ENCODE peak calls at places on chromosomes 7 and 10, in six cellular contexts. One of them, this sample, is unnamed.

GRCh38 chr10:49552277-49552676 is 13.4 kb upstream of the ERCC6 start:
- DNase-seq in stomach: no peak
- DNase-seq in transverse colon: no peak
- DNase-seq in upper lobe of left lung: no peak
- DNase-seq in suprapubic skin: no peak
- DNase-seq in A549: no peak
- DNase-seq in this sample: no peak

GRCh38 chr10:78457804-78458483 is 424.3 kb downstream of the RPS24 start:
- DNase-seq in stomach: no peak
- DNase-seq in transverse colon: no peak
- DNase-seq in upper lobe of left lung: no peak
- DNase-seq in suprapubic skin: no peak
- DNase-seq in A549: peak
- DNase-seq in this sample: peak

GRCh38 chr10:75103881-75104686 is 7.4 kb upstream of the SAMD8 start:
- DNase-seq in stomach: no peak
- DNase-seq in transverse colon: no peak
- DNase-seq in upper lobe of left lung: no peak
- DNase-seq in suprapubic skin: peak
- DNase-seq in A549: no peak
- DNase-seq in this sample: peak

GRCh38 chr7:110977127-110977776 is 113.7 kb upstream of the LRRN3 start:
- DNase-seq in stomach: no peak
- DNase-seq in transverse colon: no peak
- DNase-seq in upper lobe of left lung: no peak
- DNase-seq in suprapubic skin: no peak
- DNase-seq in A549: no peak
- DNase-seq in this sample: no peak

GRCh38 chr10:11886138-11886474 is 63.0 kb downstream of the PROSER2 start:
- DNase-seq in stomach: no peak
- DNase-seq in transverse colon: no peak
- DNase-seq in upper lobe of left lung: no peak
- DNase-seq in suprapubic skin: no peak
- DNase-seq in A549: no peak
- DNase-seq in this sample: no peak

GRCh38 chr7:65457705-65458104 is 84.0 kb downstream of the ZNF92 start:
- DNase-seq in stomach: no peak
- DNase-seq in transverse colon: no peak
- DNase-seq in upper lobe of left lung: no peak
- DNase-seq in suprapubic skin: no peak
- DNase-seq in A549: no peak
- DNase-seq in this sample: no peak

GRCh38 chr7:91082038-91082437 is 182.2 kb upstream of the FZD1 start:
- DNase-seq in stomach: no peak
- DNase-seq in transverse colon: no peak
- DNase-seq in upper lobe of left lung: no peak
- DNase-seq in suprapubic skin: no peak
- DNase-seq in A549: no peak
- DNase-seq in this sample: no peak

GRCh38 chr10:13990918-13991317 is 339.8 kb downstream of the FRMD4A start:
- DNase-seq in stomach: peak
- DNase-seq in transverse colon: no peak
- DNase-seq in upper lobe of left lung: no peak
- DNase-seq in suprapubic skin: no peak
- DNase-seq in A549: no peak
- DNase-seq in this sample: no peak

GRCh38 chr10:96705134-96705533 is 15.2 kb downstream of the PIK3AP1 start:
- DNase-seq in stomach: no peak
- DNase-seq in transverse colon: no peak
- DNase-seq in upper lobe of left lung: no peak
- DNase-seq in suprapubic skin: no peak
- DNase-seq in A549: no peak
- DNase-seq in this sample: no peak

GRCh38 chr7:150897502-150898474 is 45.5 kb downstream of the AOC1 start:
- DNase-seq in stomach: no peak
- DNase-seq in transverse colon: peak
- DNase-seq in upper lobe of left lung: no peak
- DNase-seq in suprapubic skin: no peak
- DNase-seq in A549: no peak
- DNase-seq in this sample: no peak

GRCh38 chr10:12521423-12521822 is 172.1 kb downstream of the CAMK1D start:
- DNase-seq in stomach: no peak
- DNase-seq in transverse colon: no peak
- DNase-seq in upper lobe of left lung: no peak
- DNase-seq in suprapubic skin: no peak
- DNase-seq in A549: no peak
- DNase-seq in this sample: no peak

GRCh38 chr7:24668922-24669635 is 88.2 kb downstream of the GSDME start:
- DNase-seq in stomach: no peak
- DNase-seq in transverse colon: peak
- DNase-seq in upper lobe of left lung: no peak
- DNase-seq in suprapubic skin: no peak
- DNase-seq in A549: no peak
- DNase-seq in this sample: no peak

GRCh38 chr10:48478980-48479811 is 125.7 kb downstream of the ARHGAP22 start:
- DNase-seq in stomach: peak
- DNase-seq in transverse colon: no peak
- DNase-seq in upper lobe of left lung: no peak
- DNase-seq in suprapubic skin: no peak
- DNase-seq in A549: no peak
- DNase-seq in this sample: peak

GRCh38 chr7:155340721-155341120 is 43.0 kb downstream of the INSIG1 start:
- DNase-seq in stomach: no peak
- DNase-seq in transverse colon: no peak
- DNase-seq in upper lobe of left lung: no peak
- DNase-seq in suprapubic skin: no peak
- DNase-seq in A549: no peak
- DNase-seq in this sample: no peak

GRCh38 chr10:4256971-4257370 is 472.0 kb upstream of the KLF6 start:
- DNase-seq in stomach: no peak
- DNase-seq in transverse colon: no peak
- DNase-seq in upper lobe of left lung: no peak
- DNase-seq in suprapubic skin: no peak
- DNase-seq in A549: no peak
- DNase-seq in this sample: no peak

GRCh38 chr7:135388616-135389015 is 121.3 kb downstream of the CNOT4 start:
- DNase-seq in stomach: no peak
- DNase-seq in transverse colon: no peak
- DNase-seq in upper lobe of left lung: no peak
- DNase-seq in suprapubic skin: no peak
- DNase-seq in A549: no peak
- DNase-seq in this sample: no peak

GRCh38 chr10:103751696-103752287 is 103.6 kb downstream of the SH3PXD2A start:
- DNase-seq in stomach: no peak
- DNase-seq in transverse colon: no peak
- DNase-seq in upper lobe of left lung: no peak
- DNase-seq in suprapubic skin: no peak
- DNase-seq in A549: no peak
- DNase-seq in this sample: no peak

GRCh38 chr10:80290474-80291220 is 1.2 kb upstream of the MAT1A start:
- DNase-seq in stomach: no peak
- DNase-seq in transverse colon: no peak
- DNase-seq in upper lobe of left lung: no peak
- DNase-seq in suprapubic skin: no peak
- DNase-seq in A549: no peak
- DNase-seq in this sample: no peak

GRCh38 chr7:52287698-52288097 is 747.7 kb upstream of the POM121L12 start:
- DNase-seq in stomach: no peak
- DNase-seq in transverse colon: no peak
- DNase-seq in upper lobe of left lung: no peak
- DNase-seq in suprapubic skin: no peak
- DNase-seq in A549: no peak
- DNase-seq in this sample: no peak

GRCh38 chr10:116627386-116627933 is 6.7 kb downstream of the PNLIPRP2 start:
- DNase-seq in stomach: peak
- DNase-seq in transverse colon: peak
- DNase-seq in upper lobe of left lung: no peak
- DNase-seq in suprapubic skin: no peak
- DNase-seq in A549: peak
- DNase-seq in this sample: no peak

GRCh38 chr7:55476852-55477780 is 95.2 kb downstream of the VOPP1 start:
- DNase-seq in stomach: no peak
- DNase-seq in transverse colon: no peak
- DNase-seq in upper lobe of left lung: no peak
- DNase-seq in suprapubic skin: no peak
- DNase-seq in A549: no peak
- DNase-seq in this sample: no peak

GRCh38 chr7:87140271-87140748 is 11.9 kb upstream of the DMTF1 start:
- DNase-seq in stomach: no peak
- DNase-seq in transverse colon: no peak
- DNase-seq in upper lobe of left lung: no peak
- DNase-seq in suprapubic skin: no peak
- DNase-seq in A549: no peak
- DNase-seq in this sample: no peak
- TF ChIP-seq EP300 in stomach: no peak
- TF ChIP-seq EP300 in transverse colon: no peak
- TF ChIP-seq EP300 in upper lobe of left lung: no peak
- TF ChIP-seq EP300 in suprapubic skin: no peak
- TF ChIP-seq EP300 in A549: no peak
- TF ChIP-seq EP300 in this sample: no peak

GRCh38 chr10:110020265-110020664 is 12.5 kb downstream of the ADD3 start:
- DNase-seq in stomach: no peak
- DNase-seq in transverse colon: no peak
- DNase-seq in upper lobe of left lung: no peak
- DNase-seq in suprapubic skin: no peak
- DNase-seq in A549: no peak
- DNase-seq in this sample: no peak

GRCh38 chr10:110013615-110014293 is 6.0 kb downstream of the ADD3 start:
- DNase-seq in stomach: no peak
- DNase-seq in transverse colon: no peak
- DNase-seq in upper lobe of left lung: no peak
- DNase-seq in suprapubic skin: no peak
- DNase-seq in A549: no peak
- DNase-seq in this sample: no peak

GRCh38 chr10:110016957-110017514 is 9.3 kb downstream of the ADD3 start:
- DNase-seq in stomach: no peak
- DNase-seq in transverse colon: no peak
- DNase-seq in upper lobe of left lung: no peak
- DNase-seq in suprapubic skin: no peak
- DNase-seq in A549: no peak
- DNase-seq in this sample: no peak

GRCh38 chr10:110016037-110016436 is 8.3 kb downstream of the ADD3 start:
- DNase-seq in stomach: no peak
- DNase-seq in transverse colon: no peak
- DNase-seq in upper lobe of left lung: no peak
- DNase-seq in suprapubic skin: no peak
- DNase-seq in A549: peak
- DNase-seq in this sample: no peak

GRCh38 chr10:110017940-110018339 is 10.2 kb downstream of the ADD3 start:
- DNase-seq in stomach: no peak
- DNase-seq in transverse colon: no peak
- DNase-seq in upper lobe of left lung: no peak
- DNase-seq in suprapubic skin: no peak
- DNase-seq in A549: no peak
- DNase-seq in this sample: no peak
- TF ChIP-seq EP300 in stomach: no peak
- TF ChIP-seq EP300 in transverse colon: no peak
- TF ChIP-seq EP300 in upper lobe of left lung: no peak
- TF ChIP-seq EP300 in suprapubic skin: no peak
- TF ChIP-seq EP300 in A549: no peak
- TF ChIP-seq EP300 in this sample: no peak

DNA sequence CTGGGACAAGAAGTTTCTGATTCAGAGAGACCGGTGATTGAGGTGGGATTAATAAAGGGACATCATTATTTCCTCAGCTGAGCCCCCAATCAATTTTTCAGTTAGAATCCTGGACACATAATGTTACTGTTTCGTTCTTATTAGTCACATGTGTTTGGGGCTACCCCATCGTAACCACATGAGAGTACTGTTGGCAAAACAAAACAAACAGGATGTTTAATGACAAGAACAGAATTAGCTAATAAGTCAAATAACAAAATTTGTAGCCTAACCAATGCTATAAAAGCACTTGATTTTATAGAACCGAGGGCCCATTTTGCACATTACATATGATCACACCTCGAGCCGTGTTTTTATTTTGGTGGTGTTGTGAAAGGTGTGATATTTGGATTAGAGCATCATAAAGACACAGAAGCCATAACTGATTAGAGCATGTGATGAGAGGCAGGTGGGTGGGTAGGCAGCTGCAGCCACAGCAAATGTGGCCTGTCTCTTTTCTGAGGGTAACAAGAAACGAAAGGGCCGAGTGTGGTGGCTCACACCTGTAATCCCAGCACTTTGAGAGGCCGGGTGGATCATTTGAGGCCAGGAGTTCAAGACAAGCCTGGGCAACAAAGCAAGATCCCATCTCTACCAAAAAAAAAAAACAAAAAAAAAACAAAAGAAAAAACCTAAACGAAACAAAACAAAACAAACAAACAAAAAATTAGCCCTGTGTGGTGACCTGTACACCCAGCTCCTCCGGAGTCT is 1.8 kb upstream of the VWC2 start:
- DNase-seq in stomach: no peak
- DNase-seq in transverse colon: no peak
- DNase-seq in upper lobe of left lung: no peak
- DNase-seq in suprapubic skin: no peak
- DNase-seq in A549: no peak
- DNase-seq in this sample: no peak
- TF ChIP-seq EP300 in stomach: no peak
- TF ChIP-seq EP300 in transverse colon: no peak
- TF ChIP-seq EP300 in upper lobe of left lung: no peak
- TF ChIP-seq EP300 in suprapubic skin: no peak
- TF ChIP-seq EP300 in A549: no peak
- TF ChIP-seq EP300 in this sample: no peak

GRCh38 chr7:46071076-46071475 is 150.0 kb upstream of the IGFBP3 start:
- DNase-seq in stomach: no peak
- DNase-seq in transverse colon: no peak
- DNase-seq in upper lobe of left lung: no peak
- DNase-seq in suprapubic skin: no peak
- DNase-seq in A549: no peak
- DNase-seq in this sample: no peak

GRCh38 chr7:46068159-46068558 is 147.1 kb upstream of the IGFBP3 start:
- DNase-seq in stomach: no peak
- DNase-seq in transverse colon: no peak
- DNase-seq in upper lobe of left lung: no peak
- DNase-seq in suprapubic skin: no peak
- DNase-seq in A549: no peak
- DNase-seq in this sample: no peak

GRCh38 chr7:46076527-46076926 is 155.5 kb upstream of the IGFBP3 start:
- DNase-seq in stomach: no peak
- DNase-seq in transverse colon: no peak
- DNase-seq in upper lobe of left lung: no peak
- DNase-seq in suprapubic skin: no peak
- DNase-seq in A549: no peak
- DNase-seq in this sample: no peak

GRCh38 chr7:46071601-46072000 is 150.5 kb upstream of the IGFBP3 start:
- DNase-seq in stomach: no peak
- DNase-seq in transverse colon: no peak
- DNase-seq in upper lobe of left lung: no peak
- DNase-seq in suprapubic skin: no peak
- DNase-seq in A549: no peak
- DNase-seq in this sample: no peak

DNA sequence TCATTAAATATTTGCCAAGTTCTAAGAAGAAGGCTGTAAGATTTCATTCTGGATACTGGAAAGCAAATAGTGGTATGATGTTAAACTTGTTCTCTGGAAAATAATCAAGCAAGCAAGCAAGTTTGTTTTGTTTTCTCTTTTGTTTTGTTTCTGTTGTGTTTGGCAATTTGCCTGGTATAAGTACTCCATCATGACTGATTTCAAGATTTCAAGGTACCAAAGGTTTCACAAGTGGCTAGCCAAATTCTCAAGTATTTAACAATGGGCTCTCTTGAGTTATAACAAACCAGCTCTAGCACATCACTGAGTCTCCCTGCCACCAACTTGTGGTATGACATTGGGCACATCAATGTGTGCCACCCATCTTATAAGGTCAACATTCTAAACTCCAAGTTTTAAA is 151.7 kb upstream of the IGFBP3 start:
- DNase-seq in stomach: no peak
- DNase-seq in transverse colon: no peak
- DNase-seq in upper lobe of left lung: no peak
- DNase-seq in suprapubic skin: no peak
- DNase-seq in A549: no peak
- DNase-seq in this sample: no peak
- TF ChIP-seq EP300 in stomach: no peak
- TF ChIP-seq EP300 in transverse colon: no peak
- TF ChIP-seq EP300 in upper lobe of left lung: no peak
- TF ChIP-seq EP300 in suprapubic skin: no peak
- TF ChIP-seq EP300 in A549: no peak
- TF ChIP-seq EP300 in this sample: no peak

This sample was measured in sigmoid colon.